ENCODE peak calls at places on chromosomes 12 and 14, in four cellular contexts. C is fibroblast of the aortic adventitia, E is ovary, I is dorsolateral prefrontal cortex. X is an unnamed sample.

GRCh38 chr12:20372326-20373097 is 4.2 kb downstream of the PDE3A start:
- DNase-seq in C (no peak), I (no peak), E (no peak), X (no peak)

GRCh38 chr14:99426796-99427346 is 53.8 kb downstream of the SETD3 start:
- DNase-seq in I (no peak), E (no peak), C (no peak), X (no peak)

GRCh38 chr12:93361159-93361919 is 16.4 kb upstream of the NUDT4 start:
- DNase-seq in I (peak), C (peak), E (no peak), X (no peak)

GRCh38 chr12:24773996-24774395 is 174.9 kb downstream of the BCAT1 start:
- DNase-seq in C (no peak), E (no peak), I (no peak), X (peak)

GRCh38 chr12:57340104-57340503 is 89.1 kb upstream of the STAC3 start:
- DNase-seq in C (peak), I (peak), E (peak), X (no peak)

GRCh38 chr14:105945891-105946290 is 419.5 kb downstream of the TMEM121 start:
- DNase-seq in E (no peak), I (no peak), C (no peak), X (no peak)

GRCh38 chr12:86838709-86839108 is 582.5 kb upstream of the MGAT4C start:
- DNase-seq in I (no peak), E (no peak), C (peak), X (no peak)

GRCh38 chr14:94180655-94181271 is 6.6 kb downstream of the PPP4R4 start:
- DNase-seq in C (peak), I (no peak), E (no peak), X (no peak)

GRCh38 chr14:82366803-82367202 is 833.1 kb upstream of the SEL1L start:
- DNase-seq in C (no peak), I (no peak), E (no peak), X (no peak)

GRCh38 chr14:99676657-99677056 is 7.4 kb upstream of the CYP46A1 start:
- DNase-seq in E (no peak), C (no peak), I (no peak), X (no peak)

DNA sequence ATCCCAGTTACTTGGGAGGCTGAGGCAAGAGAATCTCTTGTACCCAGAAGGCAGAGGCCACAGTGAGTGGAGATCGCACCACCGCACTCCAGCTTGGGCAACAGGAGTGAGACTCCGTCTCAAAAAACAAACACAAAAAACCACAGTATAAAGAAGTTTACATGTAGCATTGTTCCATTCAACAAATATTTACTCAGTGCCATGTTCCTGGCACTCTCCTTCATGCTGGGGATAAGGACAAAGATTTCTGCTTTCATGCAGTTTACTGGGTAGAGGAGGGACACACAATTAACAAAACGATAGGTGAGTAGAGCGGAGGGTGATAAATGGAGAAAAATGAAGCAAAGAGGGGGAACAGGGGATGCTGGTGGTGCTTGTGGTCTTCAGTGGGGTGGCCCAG is 68.2 kb upstream of the OVCH1 start:
- DNase-seq in I (no peak), E (no peak), C (no peak), X (no peak)
- TF ChIP-seq CTCF in I (no peak), E (no peak), C (no peak), X (no peak)

DNA sequence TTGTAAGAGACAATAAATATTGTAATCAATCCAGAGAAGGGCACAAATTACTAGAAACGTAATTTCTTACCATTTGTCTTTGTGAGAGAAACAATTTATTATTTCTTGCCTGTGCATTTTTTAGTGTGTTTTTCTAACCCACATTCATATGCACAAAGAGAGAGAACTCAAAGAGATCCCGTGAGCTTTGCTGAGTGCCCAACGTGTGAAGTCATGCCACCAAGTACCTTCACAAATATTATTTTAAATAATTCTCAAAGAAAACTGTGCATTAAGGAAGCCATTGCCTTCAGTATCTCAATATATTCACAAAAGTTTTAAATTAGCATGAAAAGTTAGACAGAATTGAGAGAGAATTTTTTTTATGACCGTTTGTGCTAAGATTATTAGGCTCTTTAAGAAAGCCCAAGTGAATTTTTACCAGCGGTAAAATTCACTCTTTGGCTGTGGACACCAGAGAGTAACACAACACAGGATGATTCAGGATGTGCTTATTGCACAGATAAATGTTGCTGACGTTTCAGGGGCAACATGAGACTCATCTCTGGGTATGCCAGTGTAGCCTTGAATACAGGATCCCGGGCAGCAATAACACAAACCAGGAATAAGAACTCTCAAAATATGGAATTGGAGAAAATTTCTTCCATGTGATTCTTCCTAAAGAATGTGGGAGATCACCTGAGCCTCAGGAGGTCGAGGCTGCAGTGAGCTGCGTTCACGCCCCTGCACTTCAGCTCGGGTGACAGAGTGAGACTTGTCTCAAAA is 2.9 kb downstream of the ARHGDIB start:
- DNase-seq in E (no peak), I (no peak), C (no peak), X (no peak)
- H3K4me3 ChIP-seq in E (no peak), I (peak), C (no peak), X (no peak)

GRCh38 chr14:23895480-23895879 is 58.1 kb upstream of the DHRS4 start:
- DNase-seq in I (no peak), C (peak), E (no peak), X (no peak)
- TF ChIP-seq CTCF in I (peak), C (peak), E (no peak), X (no peak)

DNA sequence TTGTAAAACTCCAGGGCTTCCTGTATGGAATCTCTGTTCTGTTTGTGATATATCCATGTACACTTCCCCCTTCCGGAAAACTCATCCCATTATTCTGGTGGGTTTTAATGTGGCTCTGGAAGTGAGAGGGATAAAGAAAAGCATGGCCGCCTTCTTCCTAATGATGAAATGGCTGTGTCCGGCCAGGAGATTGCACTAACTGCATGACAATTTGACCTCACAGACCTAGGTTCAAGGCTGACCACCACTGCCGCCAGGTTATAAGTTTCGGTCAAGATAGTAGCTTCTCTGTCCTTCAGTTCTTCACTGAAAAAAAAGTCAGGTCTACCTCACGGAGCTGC is 41.0 kb upstream of the NPAS3 start:
- DNase-seq in C (no peak), E (no peak), I (no peak), X (no peak)
- H3K4me3 ChIP-seq in C (peak), E (peak), I (peak), X (no peak)

GRCh38 chr12:98572010-98572409 is 21.5 kb upstream of the SLC25A3 start:
- DNase-seq in I (no peak), C (no peak), E (no peak), X (no peak)
- TF ChIP-seq CTCF in I (no peak), C (peak), E (no peak), X (peak)

GRCh38 chr12:76863811-76864210 is 15.0 kb downstream of the CSRP2 start:
- DNase-seq in E (no peak), C (no peak), I (no peak), X (no peak)
- H3K4me3 ChIP-seq in E (no peak), C (no peak), I (no peak), X (no peak)